ENCODE peak calls at places on chromosomes 7 and 10, in seven cellular contexts. R, C, I, Z, N, J and O are unnamed samples. For H3K4me1, the result is how much of the 10 kb centered on the place peaks cover.

GRCh38 chr10:46234026-46234425 is 52.8 kb upstream of the ANTXRL start:
- DNase-seq in N (no peak), I (no peak), C (no peak), J (no peak), R (no peak), Z (no peak), O (peak)

GRCh38 chr7:2863461-2864066 is 19.5 kb upstream of the GNA12 start:
- DNase-seq in N (peak), J (peak), R (peak), C (peak), Z (peak), I (peak), O (peak)

GRCh38 chr7:153941061-153941460 is 111.1 kb upstream of the DPP6 start:
- DNase-seq in N (no peak), R (no peak), C (no peak), J (no peak), Z (no peak), I (no peak), O (no peak)

GRCh38 chr10:132151951-132152505 is 34.7 kb upstream of the DPYSL4 start:
- DNase-seq in C (no peak), Z (no peak), I (no peak), N (no peak), R (peak), J (no peak), O (no peak)

GRCh38 chr7:142583424-142583823 is 165.8 kb upstream of the PRSS1 start:
- DNase-seq in C (peak), I (peak), R (no peak), N (no peak), Z (no peak), J (peak), O (no peak)

GRCh38 chr7:117012284-117013174 is 59.2 kb downstream of the ST7 start:
- DNase-seq in Z (peak), R (no peak), J (peak), I (peak), N (no peak), C (no peak), O (no peak)

GRCh38 chr7:148688526-148688925 is 10.2 kb upstream of the CUL1 start:
- DNase-seq in C (no peak), J (no peak), Z (no peak), N (no peak), R (no peak), I (no peak), O (no peak)

GRCh38 chr7:34062826-34063225 is 157.5 kb downstream of the BMPER start:
- DNase-seq in I (no peak), R (no peak), C (no peak), J (no peak), N (no peak), Z (no peak), O (no peak)

GRCh38 chr10:14736600-14737081 is 38.1 kb downstream of the FAM107B start:
- DNase-seq in R (no peak), J (no peak), N (peak), I (peak), Z (no peak), C (no peak), O (no peak)

GRCh38 chr10:78746178-78746763 is 322.5 kb upstream of the ZMIZ1 start:
- DNase-seq in I (no peak), N (no peak), J (no peak), R (no peak), C (no peak), Z (no peak), O (no peak)

GRCh38 chr7:47501406-47501805 is 80.5 kb downstream of the TNS3 start:
- DNase-seq in R (no peak), C (peak), N (no peak), J (no peak), I (no peak), Z (no peak), O (no peak)

GRCh38 chr7:45580053-45580872 is 6.1 kb downstream of the ADCY1 start:
- DNase-seq in J (no peak), N (no peak), Z (no peak), R (no peak), I (peak), C (no peak), O (peak)

GRCh38 chr7:12583181-12583580 is 12.7 kb downstream of the SCIN start:
- DNase-seq in I (no peak), Z (no peak), C (peak), N (no peak), J (no peak), R (no peak), O (no peak)

GRCh38 chr10:112949128-112949823 is 771 bp upstream of the TCF7L2 start:
- DNase-seq in I (no peak), R (no peak), Z (peak), J (no peak), C (no peak), N (no peak), O (no peak)

GRCh38 chr10:69092959-69093850 is 5.3 kb downstream of the SRGN start:
- DNase-seq in N (peak), R (no peak), J (peak), Z (peak), I (peak), C (peak), O (peak)

GRCh38 chr10:70234668-70235447 is 1.6 kb upstream of the PPA1 start:
- DNase-seq in R (no peak), J (no peak), I (no peak), C (no peak), Z (no peak), N (no peak), O (no peak)

GRCh38 chr7:90816511-90817142 is 220.5 kb downstream of the CDK14 start:
- DNase-seq in N (no peak), C (peak), R (no peak), J (no peak), I (peak), Z (no peak), O (no peak)

GRCh38 chr7:143975617-143976016 is 21.0 kb downstream of the OR2F1 start:
- DNase-seq in Z (no peak), R (no peak), I (peak), C (no peak), J (peak), N (no peak), O (no peak)

GRCh38 chr10:66671562-66671961 is 254.3 kb upstream of the LRRTM3 start:
- DNase-seq in C (no peak), J (no peak), I (no peak), R (no peak), Z (no peak), N (no peak), O (no peak)

GRCh38 chr7:141708053-141708452 is at the start of gene WEE2:
- DNase-seq in J (no peak), R (no peak), N (no peak), Z (no peak), C (no peak), I (no peak), O (no peak)

GRCh38 chr10:133328358-133329343 is 8.0 kb downstream of the CALY start:
- DNase-seq in J (no peak), Z (no peak), R (no peak), N (no peak), C (no peak), I (no peak), O (no peak)

GRCh38 chr10:97327348-97328294 is 6.9 kb downstream of the FRAT2 start:
- DNase-seq in J (peak), I (no peak), N (no peak), Z (no peak), R (no peak), C (no peak), O (no peak)
- H3K27ac ChIP-seq in J (peak), I (no peak), N (no peak), Z (no peak), R (peak), C (no peak), O (no peak)

GRCh38 chr10:59859570-59859969 is 46.8 kb downstream of the CCDC6 start:
- DNase-seq in C (no peak), I (no peak), J (no peak), Z (no peak), R (no peak), N (no peak), O (no peak)

GRCh38 chr10:59865101-59865500 is 41.3 kb downstream of the CCDC6 start:
- DNase-seq in Z (peak), N (no peak), I (peak), C (peak), J (peak), R (no peak), O (no peak)

GRCh38 chr10:59867590-59867989 is 38.8 kb downstream of the CCDC6 start:
- DNase-seq in N (no peak), C (no peak), R (no peak), Z (no peak), J (no peak), I (no peak), O (no peak)

GRCh38 chr10:59868974-59869940 is 37.1 kb downstream of the CCDC6 start:
- DNase-seq in R (no peak), J (no peak), N (no peak), I (no peak), C (no peak), Z (no peak), O (no peak)

DNA sequence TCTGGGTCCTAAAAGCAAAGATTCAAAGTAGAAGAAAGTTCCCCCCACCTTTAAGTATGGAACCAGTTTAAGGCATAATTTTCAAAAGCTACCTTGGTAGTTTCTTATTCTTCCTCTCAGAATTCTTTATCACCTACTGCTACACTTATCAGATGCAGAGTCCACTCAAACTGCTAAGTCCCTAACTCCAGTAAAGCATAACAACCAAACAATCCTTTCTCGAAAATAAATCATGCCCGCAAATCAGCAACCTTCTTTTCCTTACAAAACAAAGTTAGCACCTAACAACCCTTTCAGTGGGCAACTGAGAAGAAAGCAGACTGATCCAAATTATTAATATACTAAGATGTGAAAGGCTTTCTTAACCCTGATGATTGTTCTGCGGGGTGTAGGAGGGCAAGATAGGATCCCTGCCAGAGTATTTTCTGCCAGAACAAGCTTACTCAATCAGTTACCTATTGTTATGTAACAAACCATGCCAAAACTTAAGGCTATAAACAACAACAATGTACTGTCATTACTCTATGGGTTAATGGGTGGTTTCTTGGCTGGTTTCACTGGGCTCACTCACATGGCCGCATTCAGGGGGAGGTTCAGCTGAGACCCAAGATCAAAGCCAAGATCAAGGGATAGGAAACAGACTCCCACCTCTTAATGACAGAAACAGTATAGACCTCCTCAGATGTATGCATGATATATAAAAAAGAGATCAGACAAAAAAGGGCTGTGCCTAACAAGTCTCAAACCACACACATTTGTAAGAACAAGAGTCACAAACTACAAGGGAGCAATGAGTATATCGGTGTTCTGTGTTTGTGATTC is 42.0 kb downstream of the CCDC6 start:
- DNase-seq in Z (peak), I (no peak), R (no peak), C (no peak), J (no peak), N (no peak), O (no peak)
- H3K4me1 ChIP-seq in Z (under half), I (under half), R (under half), C (under half), J (under half), N (under half), O (under half)

DNA sequence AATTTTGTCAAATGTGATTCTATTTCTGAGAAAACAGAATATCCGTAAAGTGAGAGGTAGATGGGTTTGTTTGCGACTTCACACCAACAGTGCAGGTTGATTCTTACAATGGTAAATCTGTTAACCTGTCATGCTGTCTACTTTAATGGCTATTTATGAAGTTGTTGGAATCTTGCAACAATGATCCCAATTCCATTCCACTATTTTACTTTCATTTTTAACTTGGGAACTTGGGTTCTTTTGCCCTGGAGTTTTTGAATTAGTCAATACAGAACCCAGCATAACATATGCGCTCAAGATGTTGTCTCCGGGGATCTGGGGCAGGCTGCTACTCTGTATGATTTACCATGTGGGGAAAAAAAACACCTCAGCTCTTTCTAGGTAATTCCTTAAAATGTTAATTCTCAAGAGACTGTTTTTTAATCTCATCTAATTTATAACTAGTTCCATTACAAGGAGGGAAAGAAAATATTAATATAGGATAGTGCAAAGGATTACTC is 1.2 kb downstream of the LGI1 start:
- DNase-seq in C (no peak), N (no peak), Z (no peak), J (no peak), I (no peak), R (no peak), O (no peak)
- H3K4me3 ChIP-seq in C (no peak), N (no peak), Z (no peak), J (no peak), I (no peak), R (peak), O (no peak)

DNA sequence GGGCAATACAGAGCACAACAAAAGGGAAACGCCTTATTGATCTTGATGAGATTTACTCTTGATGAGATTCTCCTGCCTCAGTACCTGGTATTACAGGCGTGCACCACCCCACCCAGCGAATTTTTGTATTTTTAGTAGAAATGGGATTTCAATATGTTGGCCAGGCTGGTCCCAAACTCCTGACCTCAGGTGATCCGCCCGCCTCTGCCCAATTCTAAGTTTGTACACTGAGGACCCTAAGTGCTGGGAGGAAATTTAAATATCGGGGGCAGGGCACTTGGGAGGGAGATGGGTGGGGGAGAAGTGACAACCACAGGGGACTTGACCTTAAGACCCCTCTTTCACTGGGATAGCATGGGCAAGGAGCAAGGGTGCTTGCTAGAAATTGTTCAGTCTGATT is 14.1 kb downstream of the HNRNPF start:
- DNase-seq in J (no peak), C (no peak), I (no peak), N (no peak), Z (no peak), R (no peak), O (no peak)
- H3K27ac ChIP-seq in J (peak), C (no peak), I (peak), N (no peak), Z (peak), R (peak), O (peak)